ENCODE peak calls at places on chromosome 22, in nine cellular contexts. H, F, Q, E, S, O, A, Y and W are unnamed samples.

GRCh38 chr22:26170112-26170492 is 840 bp downstream of the SEZ6L start:
- DNase-seq in H (no peak), F (no peak), Q (no peak), E (no peak), S (no peak), O (no peak), A (no peak), Y (no peak), W (no peak)

GRCh38 chr22:18066181-18066859 is 11.5 kb upstream of the PEX26 start:
- DNase-seq in H (no peak), F (no peak), Q (no peak), E (no peak), S (peak; percentile 68), O (no peak), A (no peak), Y (no peak), W (no peak)

GRCh38 chr22:32916025-32916424 is 114.5 kb downstream of the TIMP3 start:
- DNase-seq in H (no peak), F (no peak), Q (no peak), E (no peak), S (no peak), O (no peak), A (peak; percentile 26), Y (no peak), W (no peak)

GRCh38 chr22:24496661-24497060 is 1.5 kb downstream of the UPB1 start:
- DNase-seq in H (no peak), F (no peak), Q (no peak), E (no peak), S (no peak), O (no peak), A (no peak), Y (no peak), W (no peak)

GRCh38 chr22:40312050-40312449 is 34.2 kb upstream of the ADSL start:
- DNase-seq in H (no peak), F (no peak), Q (no peak), E (no peak), S (no peak), O (peak; percentile 91), A (no peak), Y (no peak), W (no peak)

GRCh38 chr22:39924286-39924685 is 23.4 kb downstream of the GRAP2 start:
- DNase-seq in H (no peak), F (no peak), Q (no peak), E (no peak), S (no peak), O (no peak), A (no peak), Y (no peak), W (no peak)

GRCh38 chr22:45720875-45721378 is 49.3 kb downstream of the ATXN10 start:
- DNase-seq in H (no peak), F (no peak), Q (peak; percentile 24), E (no peak), S (no peak), O (no peak), A (no peak), Y (no peak), W (no peak)

GRCh38 chr22:21079493-21079892 is 33.7 kb downstream of the LRRC74B start:
- DNase-seq in H (no peak), F (no peak), Q (no peak), E (no peak), S (no peak), O (no peak), A (no peak), Y (no peak), W (no peak)

GRCh38 chr22:20315337-20316216 is 4.3 kb downstream of the DGCR6L start:
- DNase-seq in H (no peak), F (no peak), Q (no peak), E (no peak), S (peak; percentile 76), O (no peak), A (no peak), Y (no peak), W (no peak)

GRCh38 chr22:23217171-23218052 is 37.1 kb downstream of the BCR start:
- DNase-seq in H (no peak), F (no peak), Q (no peak), E (no peak), S (peak; percentile 89), O (no peak), A (no peak), Y (no peak), W (no peak)

GRCh38 chr22:20566420-20567260 is 59.2 kb downstream of the MED15 start:
- DNase-seq in H (no peak), F (peak; percentile 86), Q (peak; percentile 81), E (peak; percentile 28), S (peak; percentile 79), O (no peak), A (no peak), Y (peak; percentile 64), W (peak; percentile 54)

GRCh38 chr22:37230673-37231405 is 13.2 kb downstream of the RAC2 start:
- DNase-seq in H (no peak), F (peak; percentile 65), Q (peak; percentile 21), E (peak; percentile 72), S (peak; percentile 71), O (no peak), A (peak; percentile 80), Y (no peak), W (no peak)

GRCh38 chr22:19962246-19962908 is 20.8 kb upstream of the TXNRD2 start:
- DNase-seq in H (peak; percentile 71), F (no peak), Q (peak; percentile 77), E (peak; percentile 51), S (peak; percentile 80), O (peak; percentile 78), A (peak; percentile 78), Y (peak; percentile 42), W (peak; percentile 85)

GRCh38 chr22:36898690-36899089 is 14.7 kb upstream of the CSF2RB start:
- DNase-seq in H (no peak), F (no peak), Q (no peak), E (no peak), S (no peak), O (no peak), A (no peak), Y (no peak), W (no peak)

GRCh38 chr22:37316875-37317371 is 34.6 kb downstream of the CYTH4 start:
- DNase-seq in H (peak; percentile 79), F (peak; percentile 61), Q (peak; percentile 83), E (peak; percentile 62), S (peak; percentile 90), O (peak; percentile 50), A (peak; percentile 87), Y (peak; percentile 90), W (peak; percentile 94)

GRCh38 chr22:49366437-49366836 is 461.2 kb downstream of the BRD1 start:
- DNase-seq in H (no peak), F (no peak), Q (no peak), E (no peak), S (peak; percentile 24), O (no peak), A (no peak), Y (no peak), W (no peak)

GRCh38 chr22:45680932-45681700 is 9.5 kb downstream of the ATXN10 start:
- DNase-seq in H (no peak), F (no peak), Q (peak; percentile 87), E (no peak), S (no peak), O (no peak), A (peak; percentile 65), Y (peak; percentile 55), W (peak; percentile 42)

GRCh38 chr22:19868773-19869471 is 14.2 kb upstream of the GNB1L start:
- DNase-seq in H (peak; percentile 57), F (no peak), Q (no peak), E (no peak), S (peak; percentile 62), O (no peak), A (no peak), Y (no peak), W (peak; percentile 18)

GRCh38 chr22:37893583-37893983 is 12.5 kb upstream of the MICALL1 start:
- DNase-seq in H (no peak), F (no peak), Q (no peak), E (no peak), S (no peak), O (no peak), A (no peak), Y (no peak), W (no peak)

GRCh38 chr22:36277482-36278291 is 24.8 kb downstream of the APOL1 start:
- DNase-seq in H (peak; percentile 46), F (peak; percentile 52), Q (peak; percentile 59), E (peak; percentile 65), S (peak; percentile 85), O (peak; percentile 48), A (peak; percentile 56), Y (peak; percentile 54), W (peak; percentile 77)

GRCh38 chr22:39367040-39367439 is 17.2 kb downstream of the SYNGR1 start:
- DNase-seq in H (no peak), F (no peak), Q (no peak), E (no peak), S (no peak), O (no peak), A (no peak), Y (no peak), W (no peak)

GRCh38 chr22:46233231-46233630 is 16.9 kb downstream of the CDPF1 start:
- DNase-seq in H (peak; percentile 35), F (no peak), Q (no peak), E (no peak), S (peak; percentile 76), O (no peak), A (peak; percentile 83), Y (peak; percentile 32), W (peak; percentile 77)

GRCh38 chr22:37126383-37126782 is 16.9 kb upstream of the TMPRSS6 start:
- DNase-seq in H (no peak), F (no peak), Q (peak; percentile 20), E (no peak), S (no peak), O (no peak), A (no peak), Y (no peak), W (no peak)

GRCh38 chr22:29716814-29717213 is 3.0 kb upstream of the CABP7 start:
- DNase-seq in H (peak; percentile 50), F (no peak), Q (peak; percentile 75), E (no peak), S (no peak), O (no peak), A (peak; percentile 55), Y (no peak), W (peak; percentile 74)

GRCh38 chr22:32810241-32811133 is 9.0 kb downstream of the TIMP3 start:
- DNase-seq in H (no peak), F (no peak), Q (peak; percentile 58), E (no peak), S (no peak), O (no peak), A (no peak), Y (no peak), W (peak; percentile 43)

GRCh38 chr22:27115816-27116256 is 458.4 kb downstream of the MIAT start:
- DNase-seq in H (no peak), F (no peak), Q (peak; percentile 81), E (no peak), S (no peak), O (no peak), A (peak; percentile 89), Y (peak; percentile 100), W (peak; percentile 95)

GRCh38 chr22:38865201-38866023 is 6.6 kb downstream of the CBX6 start:
- DNase-seq in H (no peak), F (no peak), Q (no peak), E (no peak), S (peak; percentile 80), O (no peak), A (no peak), Y (no peak), W (no peak)

GRCh38 chr22:22085702-22086500 is 103.3 kb upstream of the TOP3B start:
- DNase-seq in H (no peak), F (no peak), Q (peak; percentile 24), E (no peak), S (no peak), O (no peak), A (peak; percentile 60), Y (peak; percentile 20), W (no peak)

GRCh38 chr22:50252081-50253045 is 1.3 kb upstream of the HDAC10 start:
- DNase-seq in H (peak; percentile 60), F (peak; percentile 63), Q (peak; percentile 64), E (peak; percentile 63), S (peak; percentile 94), O (peak; percentile 32), A (peak; percentile 72), Y (peak; percentile 37), W (peak; percentile 76)

GRCh38 chr22:33455036-33455435 is 396.9 kb upstream of the SYN3 start:
- DNase-seq in H (no peak), F (no peak), Q (no peak), E (no peak), S (no peak), O (peak; percentile 28), A (no peak), Y (no peak), W (no peak)

GRCh38 chr22:33757443-33758124 is 162.7 kb downstream of the LARGE1 start:
- DNase-seq in H (no peak), F (no peak), Q (no peak), E (no peak), S (no peak), O (no peak), A (no peak), Y (no peak), W (no peak)